ENCODE peak calls at places on chromosomes 13 and 19, in eight cellular contexts. D is NCI-H1930; Z is activated CD4-positive, alpha-beta T cell treated with anti-CD3 and anti-CD28 coated beads for 1 hour; W is naive thymus-derived CD8-positive, alpha-beta T cell; X is activated T-cell treated with anti-CD3 and anti-CD28 coated beads for 1 hour; M is naive thymus-derived CD4-positive, alpha-beta T cell; A is GM10248; S is brain microvascular endothelial cell. B is an unnamed sample.

GRCh38 chr13:26921918-26922317 is 161.3 kb upstream of the GPR12 start:
- DNase-seq in D (no peak), Z (no peak), W (no peak), X (no peak), M (no peak), A (no peak), S (no peak), B (no peak)

GRCh38 chr13:65095697-65096096 is 2134.4 kb downstream of the PCDH9 start:
- DNase-seq in D (no peak), Z (no peak), W (no peak), X (no peak), M (no peak), A (no peak), S (no peak), B (no peak)

GRCh38 chr19:28606269-28607032 is 606.5 kb downstream of the UQCRFS1 start:
- DNase-seq in D (no peak), Z (no peak), W (no peak), X (no peak), M (no peak), A (no peak), S (no peak), B (no peak)

GRCh38 chr13:35472308-35473008 is 4.0 kb downstream of the MAB21L1 start:
- DNase-seq in D (no peak), Z (no peak), W (no peak), X (no peak), M (no peak), A (no peak), S (no peak), B (no peak)

GRCh38 chr13:77853701-77854100 is 64.9 kb downstream of the EDNRB start:
- DNase-seq in D (no peak), Z (no peak), W (no peak), X (no peak), M (no peak), A (no peak), S (no peak), B (no peak)

GRCh38 chr13:35769812-35770211 is 293.3 kb upstream of the MAB21L1 start:
- DNase-seq in D (no peak), Z (no peak), W (no peak), X (no peak), M (no peak), A (no peak), S (no peak), B (no peak)

GRCh38 chr19:16876904-16877361 is 11.9 kb upstream of the F2RL3 start:
- DNase-seq in D (no peak), Z (no peak), W (no peak), X (no peak), M (no peak), A (no peak), S (peak), B (peak)

GRCh38 chr19:33206261-33207039 is 12.3 kb downstream of the LRP3 start:
- DNase-seq in D (no peak), Z (no peak), W (no peak), X (no peak), M (no peak), A (no peak), S (no peak), B (no peak)

GRCh38 chr19:2613507-2614295 is 88.8 kb downstream of the GNG7 start:
- DNase-seq in D (peak), Z (peak), W (peak), X (peak), M (peak), A (peak), S (no peak), B (peak)

GRCh38 chr19:18460313-18460712 is 22.4 kb upstream of the ISYNA1 start:
- DNase-seq in D (no peak), Z (no peak), W (no peak), X (no peak), M (no peak), A (no peak), S (peak), B (no peak)

GRCh38 chr19:46209051-46209450 is 20.5 kb upstream of the IGFL1 start:
- DNase-seq in D (no peak), Z (no peak), W (no peak), X (no peak), M (no peak), A (no peak), S (no peak), B (no peak)

GRCh38 chr19:43450545-43450997 is 14.8 kb downstream of the LYPD3 start:
- DNase-seq in D (no peak), Z (no peak), W (no peak), X (no peak), M (no peak), A (no peak), S (no peak), B (no peak)

GRCh38 chr19:8635422-8635821 is 5.0 kb downstream of the NFILZ start:
- DNase-seq in D (no peak), Z (no peak), W (no peak), X (no peak), M (no peak), A (no peak), S (peak), B (no peak)

GRCh38 chr19:14056741-14057356 is 5.0 kb downstream of the PALM3 start:
- DNase-seq in D (no peak), Z (no peak), W (no peak), X (no peak), M (no peak), A (no peak), S (no peak), B (no peak)

GRCh38 chr19:47230122-47230920 is 678 bp downstream of the BBC3 start:
- DNase-seq in D (peak), Z (peak), W (peak), X (peak), M (peak), A (peak), S (no peak), B (peak)

GRCh38 chr19:52028780-52029123 is 573 bp upstream of the ZNF614 start:
- DNase-seq in D (no peak), Z (no peak), W (no peak), X (no peak), M (no peak), A (no peak), S (no peak), B (no peak)

GRCh38 chr13:26961890-26962615 is 201.5 kb upstream of the GPR12 start:
- DNase-seq in D (no peak), Z (no peak), W (no peak), X (no peak), M (no peak), A (no peak), S (no peak), B (no peak)

GRCh38 chr19:2547033-2547680 is 71.2 kb downstream of the GADD45B start:
- DNase-seq in D (no peak), Z (no peak), W (no peak), X (no peak), M (no peak), A (no peak), S (no peak), B (no peak)

GRCh38 chr19:35041548-35042055 is at the start of gene HPN:
- DNase-seq in D (no peak), Z (no peak), W (no peak), X (no peak), M (no peak), A (no peak), S (no peak), B (no peak)

GRCh38 chr13:23993439-23993980 is 96.2 kb upstream of the C1QTNF9B start:
- DNase-seq in D (no peak), Z (no peak), W (no peak), X (no peak), M (no peak), A (no peak), S (peak), B (no peak)

B was measured in immature natural killer cell.